ENCODE peak calls at places on chromosome 3, in four cellular contexts. One of them, this sample, is unnamed.

GRCh38 chr3:12994357-12994606 is 78.9 kb downstream of the IQSEC1 start:
- DNase-seq in NCI-H2029 treated with DMSO at 0.1 percent for 48 hours: no peak
- DNase-seq in ecto neural progenitor cell: no peak
- DNase-seq in hypothalamus: no peak
- DNase-seq in this sample: no peak

GRCh38 chr3:169250000-169250399 is 413.5 kb downstream of the MECOM start:
- DNase-seq in ecto neural progenitor cell: no peak
- DNase-seq in NCI-H2029 treated with DMSO at 0.1 percent for 48 hours: no peak
- DNase-seq in hypothalamus: no peak
- DNase-seq in this sample: no peak

GRCh38 chr3:115071611-115072010 is 75.5 kb downstream of the ZBTB20 start:
- DNase-seq in ecto neural progenitor cell: no peak
- DNase-seq in NCI-H2029 treated with DMSO at 0.1 percent for 48 hours: no peak
- DNase-seq in hypothalamus: peak; percentile 16
- DNase-seq in this sample: no peak

GRCh38 chr3:58835075-58835474 is 168.5 kb upstream of the FAM3D start:
- DNase-seq in ecto neural progenitor cell: no peak
- DNase-seq in hypothalamus: no peak
- DNase-seq in NCI-H2029 treated with DMSO at 0.1 percent for 48 hours: no peak
- DNase-seq in this sample: no peak

GRCh38 chr3:160804762-160805161 is 48.7 kb downstream of the PPM1L start:
- DNase-seq in ecto neural progenitor cell: no peak
- DNase-seq in NCI-H2029 treated with DMSO at 0.1 percent for 48 hours: no peak
- DNase-seq in hypothalamus: peak; percentile 17
- DNase-seq in this sample: no peak

GRCh38 chr3:98994128-98994762 is 92.8 kb upstream of the DCBLD2 start:
- DNase-seq in NCI-H2029 treated with DMSO at 0.1 percent for 48 hours: no peak
- DNase-seq in ecto neural progenitor cell: no peak
- DNase-seq in hypothalamus: no peak
- DNase-seq in this sample: no peak

GRCh38 chr3:194604837-194605236 is 28.4 kb downstream of the TMEM44 start:
- DNase-seq in ecto neural progenitor cell: no peak
- DNase-seq in NCI-H2029 treated with DMSO at 0.1 percent for 48 hours: no peak
- DNase-seq in hypothalamus: no peak
- DNase-seq in this sample: no peak

GRCh38 chr3:9870978-9871377 is 9.1 kb downstream of the CIDEC start:
- DNase-seq in ecto neural progenitor cell: no peak
- DNase-seq in hypothalamus: no peak
- DNase-seq in NCI-H2029 treated with DMSO at 0.1 percent for 48 hours: no peak
- DNase-seq in this sample: no peak

GRCh38 chr3:177602601-177603136 is 405.4 kb upstream of the TBL1XR1 start:
- DNase-seq in NCI-H2029 treated with DMSO at 0.1 percent for 48 hours: peak; percentile 39
- DNase-seq in ecto neural progenitor cell: no peak
- DNase-seq in hypothalamus: no peak
- DNase-seq in this sample: no peak

GRCh38 chr3:136343446-136343845 is 93.3 kb downstream of the PCCB start:
- DNase-seq in ecto neural progenitor cell: no peak
- DNase-seq in hypothalamus: no peak
- DNase-seq in NCI-H2029 treated with DMSO at 0.1 percent for 48 hours: peak; percentile 80
- DNase-seq in this sample: no peak

GRCh38 chr3:188594137-188594536 is 440.2 kb downstream of the LPP start:
- DNase-seq in ecto neural progenitor cell: no peak
- DNase-seq in NCI-H2029 treated with DMSO at 0.1 percent for 48 hours: no peak
- DNase-seq in hypothalamus: no peak
- DNase-seq in this sample: no peak

GRCh38 chr3:113264249-113264648 is 52.9 kb downstream of the BOC start:
- DNase-seq in NCI-H2029 treated with DMSO at 0.1 percent for 48 hours: peak; percentile 36
- DNase-seq in hypothalamus: no peak
- DNase-seq in ecto neural progenitor cell: peak; percentile 74
- DNase-seq in this sample: no peak